ENCODE peak calls at places on chromosomes 6 and 20, in five cellular contexts. A, U, Q, X and C are unnamed samples.

GRCh38 chr20:8540466-8540865 is 408.4 kb downstream of the PLCB1 start:
- DNase-seq in A (no peak), U (no peak), Q (no peak), X (no peak), C (no peak)

GRCh38 chr20:53707341-53708102 is 113.9 kb upstream of the ZNF217 start:
- DNase-seq in A (no peak), U (peak; percentile 66), Q (no peak), X (no peak), C (peak; percentile 65)

GRCh38 chr6:108468346-108468745 is 92.4 kb upstream of the FOXO3 start:
- DNase-seq in A (no peak), U (no peak), Q (no peak), X (no peak), C (no peak)

GRCh38 chr20:40650707-40651106 is 38.3 kb downstream of the MAFB start:
- DNase-seq in A (no peak), U (no peak), Q (no peak), X (peak; percentile 68), C (no peak)

GRCh38 chr6:31402324-31403282 is 792 bp upstream of the MICA start:
- DNase-seq in A (no peak), U (no peak), Q (no peak), X (no peak), C (peak; percentile 70)

GRCh38 chr20:40750541-40750940 is 61.5 kb upstream of the MAFB start:
- DNase-seq in A (no peak), U (no peak), Q (no peak), X (no peak), C (no peak)

GRCh38 chr6:154292855-154293519 is 63.6 kb downstream of the IPCEF1 start:
- DNase-seq in A (no peak), U (peak; percentile 92), Q (no peak), X (peak; percentile 55), C (peak; percentile 90)

GRCh38 chr6:96007663-96008062 is 8.1 kb upstream of the FUT9 start:
- DNase-seq in A (no peak), U (no peak), Q (no peak), X (no peak), C (no peak)

GRCh38 chr6:105332576-105332975 is 70.3 kb downstream of the PREP start:
- DNase-seq in A (no peak), U (no peak), Q (no peak), X (no peak), C (no peak)

GRCh38 chr20:3784226-3784853 is 2.2 kb downstream of the CENPB start:
- DNase-seq in A (no peak), U (no peak), Q (no peak), X (no peak), C (no peak)

GRCh38 chr6:170485159-170485558 is 67.9 kb downstream of the PSMB1 start:
- DNase-seq in A (no peak), U (no peak), Q (no peak), X (no peak), C (no peak)

GRCh38 chr20:48066256-48066655 is 281.0 kb upstream of the SULF2 start:
- DNase-seq in A (no peak), U (peak; percentile 31), Q (no peak), X (no peak), C (peak; percentile 83)

GRCh38 chr6:135759831-135760230 is 91.7 kb upstream of the PDE7B start:
- DNase-seq in A (no peak), U (peak; percentile 41), Q (no peak), X (peak; percentile 52), C (no peak)

GRCh38 chr6:111427341-111428116 is 55.5 kb downstream of the REV3L start:
- DNase-seq in A (no peak), U (peak; percentile 85), Q (no peak), X (no peak), C (peak; percentile 91)

GRCh38 chr6:149766156-149766768 is 16.7 kb downstream of the PCMT1 start:
- DNase-seq in A (no peak), U (peak; percentile 61), Q (no peak), X (no peak), C (no peak)

GRCh38 chr20:45436732-45437485 is 21.0 kb downstream of the PIGT start:
- DNase-seq in A (peak; percentile 97), U (peak; percentile 81), Q (peak; percentile 84), X (peak; percentile 99), C (peak; percentile 89)
- H4K91ac ChIP-seq in A (no peak overlapping the region), U (peak overlapping the region; percentile 62), Q (no peak overlapping the region), X (peak overlapping the region; percentile 56), C (no peak overlapping the region)

DNA sequence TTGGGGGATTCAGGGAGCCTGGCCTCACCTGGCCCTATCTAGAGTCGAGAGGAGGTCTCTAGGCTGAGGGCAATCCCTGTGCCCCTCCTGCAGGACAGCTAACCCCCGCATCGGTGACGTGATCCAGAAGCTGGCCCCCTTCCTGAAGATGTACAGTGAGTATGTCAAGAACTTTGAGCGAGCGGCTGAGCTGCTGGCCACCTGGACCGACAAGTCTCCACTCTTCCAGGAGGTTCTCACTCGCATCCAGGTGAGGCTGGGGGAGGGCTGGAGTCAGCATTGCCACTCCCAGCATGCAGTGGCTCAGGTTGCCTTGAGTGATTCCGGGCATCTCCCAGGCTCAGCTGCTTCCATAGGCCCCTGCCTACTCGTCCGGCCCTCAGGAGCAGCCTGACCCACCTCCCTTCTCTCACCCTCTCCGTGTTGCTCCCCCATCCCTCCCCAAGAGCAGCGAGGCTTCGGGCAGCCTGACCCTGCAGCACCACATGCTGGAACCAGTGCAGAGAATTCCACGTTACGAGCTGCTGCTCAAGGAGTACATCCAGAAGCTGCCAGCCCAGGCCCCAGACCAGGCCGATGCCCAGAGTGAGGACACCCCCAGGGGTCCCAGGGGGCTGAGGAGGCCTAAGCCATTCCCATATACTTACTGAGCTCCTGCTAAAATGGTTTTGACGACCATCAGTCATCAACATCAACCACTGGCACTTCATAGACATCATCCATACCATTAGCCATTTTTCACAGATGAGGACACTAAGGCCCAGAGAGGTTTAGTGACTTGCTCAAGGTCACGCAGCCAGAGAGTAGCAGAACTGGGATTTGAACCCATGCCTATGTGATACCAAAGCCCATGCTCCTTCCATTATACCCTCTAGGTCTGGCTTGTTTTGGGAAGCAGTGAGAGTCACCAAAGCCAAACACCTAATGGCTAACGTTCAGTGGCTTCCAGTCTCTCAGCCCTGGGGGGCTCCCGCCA is 8.3 kb downstream of the FGD2 start:
- DNase-seq in A (no peak), U (no peak), Q (no peak), X (no peak), C (no peak)
- H4K91ac ChIP-seq in A (no peak overlapping the region), U (no peak overlapping the region), Q (no peak overlapping the region), X (no peak overlapping the region), C (no peak overlapping the region)

GRCh38 chr20:57137676-57138075 is 128.8 kb downstream of the BMP7 start:
- DNase-seq in A (no peak), U (no peak), Q (no peak), X (no peak), C (no peak)
- H4K91ac ChIP-seq in A (no peak overlapping the region), U (no peak overlapping the region), Q (no peak overlapping the region), X (no peak overlapping the region), C (no peak overlapping the region)

GRCh38 chr20:37914672-37915433 is 11.9 kb downstream of the VSTM2L start:
- DNase-seq in A (peak; percentile 82), U (no peak), Q (peak; percentile 81), X (no peak), C (peak; percentile 24)
- H4K91ac ChIP-seq in A (peak overlapping the region; percentile 29), U (no peak overlapping the region), Q (no peak overlapping the region), X (peak overlapping the region; percentile 54), C (peak overlapping the region; percentile 34)

GRCh38 chr20:325043-325888 is at the start of gene SOX12:
- DNase-seq in A (peak; percentile 100), U (peak; percentile 87), Q (peak; percentile 99), X (peak; percentile 94), C (peak; percentile 95)
- H4K91ac ChIP-seq in A (peak within 1 kb of the TSS; percentile 83), U (peak within 1 kb of the TSS; percentile 87), Q (no peak within 1 kb of the TSS), X (peak within 1 kb of the TSS; percentile 59), C (peak within 1 kb of the TSS; percentile 95)

GRCh38 chr6:159505140-159505922 is 187.7 kb downstream of the SOD2 start:
- DNase-seq in A (no peak), U (no peak), Q (no peak), X (no peak), C (no peak)
- H4K91ac ChIP-seq in A (no peak overlapping the region), U (no peak overlapping the region), Q (no peak overlapping the region), X (no peak overlapping the region), C (no peak overlapping the region)

GRCh38 chr6:137798261-137798660 is 68.8 kb upstream of the TNFAIP3 start:
- DNase-seq in A (no peak), U (no peak), Q (no peak), X (no peak), C (no peak)
- H4K91ac ChIP-seq in A (no peak overlapping the region), U (no peak overlapping the region), Q (no peak overlapping the region), X (no peak overlapping the region), C (no peak overlapping the region)

DNA sequence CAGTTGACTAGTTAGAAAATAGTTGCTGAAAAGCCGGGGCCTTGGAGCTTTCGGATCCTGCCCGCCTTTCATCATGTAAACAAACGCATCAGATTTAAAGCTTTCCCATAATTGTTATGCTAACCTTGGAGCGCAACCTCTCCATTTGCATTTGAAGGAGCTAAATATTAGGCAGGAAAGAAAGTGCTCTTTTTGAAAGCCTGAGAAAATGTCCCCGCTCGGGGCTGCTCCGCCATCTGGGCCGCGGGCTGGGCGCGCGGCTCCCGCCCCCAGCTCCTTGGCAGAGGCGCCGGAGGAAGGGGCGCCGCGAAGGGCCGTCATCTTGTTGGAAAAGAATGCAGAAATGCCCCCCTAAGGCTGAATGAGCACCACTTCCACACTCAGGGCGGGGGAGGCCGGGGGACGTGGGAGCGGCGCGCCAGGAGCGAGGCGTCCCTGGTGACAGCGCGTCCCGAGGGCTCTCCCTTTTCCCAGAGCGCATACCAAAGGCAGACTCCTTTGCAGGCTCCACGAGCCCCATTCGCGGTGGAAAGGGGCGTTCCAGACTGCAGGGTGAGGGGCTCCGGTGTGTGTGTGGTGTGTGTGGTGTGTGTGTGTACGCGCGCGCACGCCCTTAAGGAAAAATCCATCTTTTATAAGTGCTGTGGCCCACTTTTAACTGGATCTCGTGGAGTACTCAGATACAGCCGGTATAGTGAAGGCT is 145.6 kb upstream of the ID4 start:
- DNase-seq in A (peak; percentile 72), U (no peak), Q (peak; percentile 75), X (no peak), C (no peak)
- H4K91ac ChIP-seq in A (peak overlapping the region; percentile 94), U (no peak overlapping the region), Q (no peak overlapping the region), X (no peak overlapping the region), C (no peak overlapping the region)

GRCh38 chr6:18263561-18264337 is 581 bp downstream of the DEK start:
- DNase-seq in A (peak; percentile 66), U (no peak), Q (no peak), X (peak; percentile 62), C (peak; percentile 67)
- H4K91ac ChIP-seq in A (peak overlapping the region; percentile 68), U (peak overlapping the region; percentile 61), Q (peak overlapping the region; percentile 97), X (peak overlapping the region; percentile 96), C (peak overlapping the region; percentile 93)